ENCODE peak calls at places on chromosomes 16 and 17, in ten cellular contexts. P, V, F, E, I, Q, K, G, N and L are unnamed samples. For H3K36me3 and H3K4me1, the result is how much of the 10 kb centered on the place peaks cover.

GRCh38 chr17:47896672-47897490 is 845 bp downstream of the SP2 start:
- DNase-seq in G (no peak), E (peak), P (no peak), I (no peak), Q (no peak), V (no peak), K (no peak), F (no peak), N (no peak), L (no peak)

GRCh38 chr16:57775661-57776469 is 26.4 kb downstream of the KIFC3 start:
- DNase-seq in I (peak), N (no peak), P (peak), E (no peak), Q (no peak), V (no peak), K (no peak), F (no peak), G (peak), L (no peak)

GRCh38 chr16:78551487-78552085 is 452.1 kb downstream of the WWOX start:
- DNase-seq in K (no peak), N (no peak), I (no peak), G (no peak), E (no peak), Q (peak), V (no peak), P (no peak), F (no peak), L (peak)

GRCh38 chr17:79399610-79400144 is 211.2 kb downstream of the RBFOX3 start:
- DNase-seq in P (no peak), G (no peak), I (no peak), K (no peak), Q (no peak), F (no peak), N (no peak), E (no peak), V (no peak), L (no peak)

GRCh38 chr17:19979917-19980770 is 2.5 kb upstream of the AKAP10 start:
- DNase-seq in F (no peak), E (no peak), V (no peak), P (no peak), Q (no peak), K (peak), N (no peak), G (peak), I (peak), L (no peak)

GRCh38 chr17:77644181-77644972 is 314.1 kb upstream of the TNRC6C start:
- DNase-seq in G (no peak), I (no peak), P (no peak), N (no peak), K (no peak), E (no peak), V (no peak), F (no peak), Q (no peak), L (no peak)

GRCh38 chr16:23952128-23953041 is 116.6 kb downstream of the PRKCB start:
- DNase-seq in F (no peak), P (peak), G (no peak), V (no peak), I (no peak), K (no peak), N (peak), E (peak), Q (no peak), L (no peak)

GRCh38 chr17:44314031-44314430 is 5.6 kb downstream of the RUNDC3A start:
- DNase-seq in F (no peak), P (no peak), E (no peak), K (no peak), G (no peak), I (no peak), N (no peak), Q (no peak), V (no peak), L (no peak)

GRCh38 chr17:68290268-68290954 is 516 bp downstream of the SLC16A6 start:
- DNase-seq in K (peak), G (peak), Q (peak), I (peak), P (no peak), N (peak), E (no peak), F (peak), V (no peak), L (peak)

GRCh38 chr16:86016201-86016965 is 117.4 kb downstream of the IRF8 start:
- DNase-seq in Q (peak), V (peak), I (no peak), E (peak), P (peak), K (no peak), G (peak), N (peak), F (no peak), L (peak)

GRCh38 chr16:30896203-30896889 is at the start of gene CTF1:
- DNase-seq in N (peak), Q (no peak), F (peak), I (peak), V (peak), K (peak), E (peak), G (peak), P (peak), L (peak)

GRCh38 chr17:46045639-46046038 is 46.6 kb downstream of the STH start:
- DNase-seq in F (no peak), N (no peak), G (no peak), E (peak), V (peak), I (no peak), Q (no peak), K (no peak), P (no peak), L (no peak)

GRCh38 chr16:2514333-2515179 is 804 bp downstream of the ATP6V0C start:
- DNase-seq in N (no peak), P (no peak), G (peak), F (peak), K (no peak), I (no peak), Q (no peak), E (no peak), V (no peak), L (peak)

GRCh38 chr16:2513405-2514332 is at the start of gene ATP6V0C:
- DNase-seq in G (peak), Q (peak), N (peak), V (peak), K (peak), F (peak), E (peak), P (peak), I (peak), L (peak)

GRCh38 chr16:2511128-2511785 is 2.5 kb upstream of the ATP6V0C start:
- DNase-seq in I (peak), Q (no peak), V (no peak), K (peak), N (no peak), G (no peak), F (peak), E (peak), P (no peak), L (peak)

GRCh38 chr16:2512920-2513404 is 790 bp upstream of the ATP6V0C start:
- DNase-seq in P (no peak), G (peak), Q (peak), N (no peak), E (no peak), K (no peak), I (no peak), F (no peak), V (no peak), L (peak)

DNA sequence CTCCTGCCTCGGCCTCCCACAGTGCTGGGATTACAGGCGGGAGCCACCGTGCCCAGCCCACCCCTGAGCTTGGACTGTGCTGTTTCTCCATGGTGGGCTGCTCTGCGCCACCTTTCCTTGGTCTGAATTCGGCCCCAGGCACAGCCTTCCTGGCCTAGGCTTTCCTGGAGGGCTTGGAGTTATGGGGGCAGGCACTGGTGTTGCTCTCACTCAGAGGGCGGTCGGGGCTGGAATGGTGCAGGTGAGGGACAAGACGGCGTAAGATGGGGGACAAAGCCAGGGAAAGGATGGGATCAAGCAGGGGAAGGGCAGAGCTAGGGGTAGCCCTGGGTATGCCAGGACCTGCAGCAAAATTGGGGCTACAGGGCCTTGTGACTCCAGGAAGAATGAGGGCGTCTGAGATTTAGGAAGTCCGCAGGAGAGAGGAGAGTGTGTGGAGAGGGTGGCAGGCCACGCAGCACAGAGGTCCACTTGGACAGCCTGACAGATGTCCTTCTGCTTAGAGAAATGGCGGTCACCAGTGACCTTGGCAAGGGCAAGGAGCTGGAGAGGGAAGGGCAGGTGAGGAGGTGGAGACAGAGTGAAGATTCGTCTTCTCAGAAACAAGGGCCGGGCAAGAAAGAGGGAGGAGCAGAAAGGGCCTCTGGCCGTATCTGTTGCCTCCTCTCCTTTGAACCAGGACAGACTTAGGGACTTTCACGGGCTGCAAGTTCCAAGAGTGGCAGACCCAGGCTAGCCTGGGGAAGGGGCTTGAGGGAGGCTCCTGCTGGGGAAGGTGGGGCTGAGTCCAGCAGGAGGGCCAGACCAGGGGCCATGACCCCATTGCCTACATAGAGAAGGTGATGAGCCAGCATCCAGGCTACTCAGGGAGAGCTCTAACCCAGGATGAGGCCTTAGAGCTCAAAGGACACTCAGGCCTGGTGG is 1.5 kb upstream of the ATP6V0C start:
- DNase-seq in F (no peak), I (no peak), N (no peak), V (no peak), K (no peak), P (no peak), E (no peak), Q (no peak), G (no peak), L (no peak)
- H3K4me3 ChIP-seq in F (no peak), I (no peak), N (no peak), V (no peak), K (no peak), P (no peak), E (no peak), Q (no peak), G (no peak), L (no peak)

GRCh38 chr16:68342620-68343019 is 31.8 kb downstream of the PRMT7 start:
- DNase-seq in I (no peak), P (no peak), V (no peak), N (no peak), Q (no peak), E (no peak), K (no peak), F (no peak), G (no peak), L (no peak)

GRCh38 chr16:68343137-68343536 is 32.3 kb downstream of the PRMT7 start:
- DNase-seq in N (no peak), Q (no peak), V (no peak), P (no peak), K (no peak), F (no peak), G (no peak), I (no peak), E (no peak), L (no peak)

GRCh38 chr16:68345351-68345810 is 34.6 kb downstream of the PRMT7 start:
- DNase-seq in F (no peak), N (no peak), I (peak), E (peak), Q (no peak), G (no peak), V (no peak), K (no peak), P (no peak), L (no peak)

GRCh38 chr16:68345958-68346635 is 35.3 kb downstream of the PRMT7 start:
- DNase-seq in E (no peak), G (no peak), I (no peak), N (no peak), P (no peak), Q (no peak), F (no peak), K (no peak), V (no peak), L (no peak)

DNA sequence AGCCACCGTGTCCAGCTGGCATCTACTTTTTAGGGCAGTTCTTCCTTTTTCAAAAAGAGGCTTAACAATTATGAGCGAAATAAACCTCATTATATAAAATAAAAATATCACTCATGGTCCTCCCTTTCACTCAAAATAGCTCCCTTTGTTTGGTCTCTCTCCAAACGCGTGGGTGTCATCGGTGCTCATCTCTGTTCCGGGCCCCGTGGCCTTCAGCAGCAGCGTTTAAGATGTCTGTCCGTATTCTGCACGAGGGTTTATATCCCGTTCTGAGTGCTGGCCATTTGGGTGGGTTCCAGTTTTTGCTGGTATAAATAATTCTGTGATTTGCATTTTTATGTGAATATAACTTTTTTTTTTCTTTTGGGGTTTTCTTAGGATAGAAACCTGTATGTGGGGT is 33.4 kb downstream of the PRMT7 start:
- DNase-seq in E (no peak), F (no peak), K (no peak), N (no peak), V (no peak), P (no peak), G (no peak), I (no peak), Q (no peak), L (no peak)
- H3K36me3 ChIP-seq in E (half or more), F (under half), K (half or more), N (under half), V (under half), P (half or more), G (under half), I (half or more), Q (under half), L (under half)

GRCh38 chr16:89919535-89920406 is 1.1 kb downstream of the MC1R start:
- DNase-seq in V (no peak), K (no peak), P (no peak), G (no peak), E (no peak), I (no peak), F (no peak), N (no peak), Q (no peak), L (no peak)

GRCh38 chr16:89917773-89918452 is 749 bp upstream of the MC1R start:
- DNase-seq in G (peak), P (no peak), K (peak), E (peak), I (peak), N (peak), F (peak), V (peak), Q (peak), L (peak)

GRCh38 chr16:89921131-89921698 is 1.9 kb upstream of the TUBB3 start:
- DNase-seq in F (no peak), G (no peak), I (no peak), P (no peak), V (no peak), N (no peak), K (no peak), Q (no peak), E (no peak), L (no peak)

GRCh38 chr16:89920723-89921122 is 2.1 kb downstream of the MC1R start:
- DNase-seq in P (no peak), N (no peak), K (no peak), V (no peak), F (no peak), Q (no peak), G (no peak), E (peak), I (no peak), L (no peak)

GRCh38 chr16:89918453-89919347 is at the start of gene MC1R:
- DNase-seq in N (peak), G (no peak), V (no peak), E (peak), Q (peak), I (peak), K (no peak), F (no peak), P (no peak), L (no peak)
- H3K4me1 ChIP-seq in N (under half), G (under half), V (under half), E (under half), Q (under half), I (under half), K (half or more), F (half or more), P (under half), L (under half)

DNA sequence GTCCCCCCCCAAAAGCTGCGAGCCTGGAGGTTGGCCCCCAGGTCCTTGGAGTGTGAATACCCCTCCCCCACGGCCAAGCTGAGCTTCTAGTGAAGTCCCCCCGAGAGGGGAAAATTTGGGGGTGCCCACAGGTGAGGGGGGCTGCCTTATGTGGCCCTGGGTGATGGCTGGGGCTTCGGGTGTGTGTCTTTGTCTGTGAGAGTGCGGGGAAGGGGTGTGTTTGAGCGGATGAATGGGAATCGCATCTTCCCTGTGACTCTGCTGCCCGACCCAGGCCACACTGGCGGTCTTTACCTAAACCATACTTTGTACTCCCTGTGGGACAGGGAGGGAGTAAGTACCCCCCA is 1.2 kb downstream of the SBK1 start:
- DNase-seq in N (no peak), Q (no peak), G (no peak), E (no peak), V (no peak), I (peak), K (no peak), F (no peak), P (no peak), L (no peak)
- H3K4me3 ChIP-seq in N (peak), Q (no peak), G (peak), E (no peak), V (no peak), I (peak), K (no peak), F (peak), P (peak), L (no peak)

DNA sequence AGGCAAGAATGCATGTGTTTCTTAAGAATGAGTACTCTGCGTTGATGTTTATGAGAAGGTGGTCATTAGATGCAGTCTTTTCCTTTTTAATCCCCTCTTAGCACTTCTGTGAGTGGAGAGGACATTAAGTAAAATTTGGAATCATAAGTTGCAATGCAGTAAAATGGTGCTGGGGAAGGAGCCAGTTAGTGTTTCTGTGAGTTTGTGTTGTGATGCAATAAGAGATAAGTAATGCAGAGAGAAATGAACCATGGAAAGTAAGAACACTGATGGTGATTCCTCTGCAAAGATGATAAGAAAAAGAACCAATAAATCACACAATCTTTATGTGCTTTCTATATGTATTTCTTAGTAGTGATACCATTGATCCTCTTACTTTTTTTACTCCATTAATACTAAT is 20.0 kb downstream of the ABHD15 start:
- DNase-seq in K (no peak), E (no peak), G (no peak), V (no peak), Q (no peak), I (no peak), N (no peak), F (no peak), P (no peak), L (no peak)
- H3K36me3 ChIP-seq in K (under half), E (under half), G (under half), V (under half), Q (under half), I (half or more), N (under half), F (under half), P (under half), L (under half)

GRCh38 chr17:38752119-38752929 is at the start of gene PSMB3:
- DNase-seq in V (peak), E (peak), N (peak), K (peak), G (peak), Q (peak), P (peak), I (peak), F (peak), L (peak)
- H3K4me1 ChIP-seq in V (under half), E (under half), N (under half), K (half or more), G (half or more), Q (under half), P (under half), I (under half), F (half or more), L (under half)

GRCh38 chr17:80726558-80727408 is 182.1 kb downstream of the RPTOR start:
- DNase-seq in V (no peak), G (no peak), N (no peak), P (no peak), Q (no peak), F (no peak), K (no peak), I (no peak), E (no peak), L (no peak)
- H3K4me3 ChIP-seq in V (no peak), G (no peak), N (no peak), P (no peak), Q (no peak), F (no peak), K (no peak), I (no peak), E (no peak), L (no peak)

GRCh38 chr17:42313773-42314566 is 25.7 kb downstream of the STAT5A start:
- DNase-seq in G (no peak), P (no peak), I (no peak), N (no peak), K (no peak), Q (no peak), V (peak), F (no peak), E (no peak), L (no peak)
- H3K36me3 ChIP-seq in G (under half), P (under half), I (half or more), N (under half), K (half or more), Q (under half), V (under half), F (half or more), E (half or more), L (under half)